ENCODE peak calls at places on chromosomes 6 and 20, in four cellular contexts. One of them, this sample, is unnamed. For H3K4me1, the result is how much of the 10 kb centered on the place peaks cover.

GRCh38 chr6:5365430-5366195 is 104.3 kb downstream of the FARS2 start:
- DNase-seq in adrenal gland: no peak
- DNase-seq in body of pancreas: no peak
- DNase-seq in stomach: no peak
- DNase-seq in this sample: no peak

GRCh38 chr20:24831232-24831631 is 117.8 kb upstream of the CST7 start:
- DNase-seq in stomach: no peak
- DNase-seq in body of pancreas: no peak
- DNase-seq in adrenal gland: no peak
- DNase-seq in this sample: no peak

GRCh38 chr6:153735761-153736160 is 303.3 kb upstream of the OPRM1 start:
- DNase-seq in body of pancreas: no peak
- DNase-seq in adrenal gland: no peak
- DNase-seq in stomach: no peak
- DNase-seq in this sample: no peak

GRCh38 chr6:170085475-170086401 is 205.1 kb downstream of the DLL1 start:
- DNase-seq in adrenal gland: peak
- DNase-seq in stomach: peak
- DNase-seq in body of pancreas: no peak
- DNase-seq in this sample: peak

GRCh38 chr6:24566020-24566752 is 71.4 kb downstream of the ALDH5A1 start:
- DNase-seq in body of pancreas: no peak
- DNase-seq in stomach: no peak
- DNase-seq in adrenal gland: no peak
- DNase-seq in this sample: no peak

GRCh38 chr6:90500458-90500857 is 86.4 kb downstream of the MAP3K7 start:
- DNase-seq in adrenal gland: no peak
- DNase-seq in body of pancreas: no peak
- DNase-seq in stomach: no peak
- DNase-seq in this sample: no peak

GRCh38 chr6:56840467-56841371 is 114.2 kb upstream of the BEND6 start:
- DNase-seq in body of pancreas: no peak
- DNase-seq in adrenal gland: no peak
- DNase-seq in stomach: no peak
- DNase-seq in this sample: no peak

GRCh38 chr20:24350923-24351368 is 118.5 kb upstream of the SYNDIG1 start:
- DNase-seq in adrenal gland: no peak
- DNase-seq in stomach: no peak
- DNase-seq in body of pancreas: no peak
- DNase-seq in this sample: no peak

GRCh38 chr6:146944077-146944476 is 260.1 kb upstream of the STXBP5 start:
- DNase-seq in stomach: no peak
- DNase-seq in adrenal gland: no peak
- DNase-seq in body of pancreas: no peak
- DNase-seq in this sample: no peak

GRCh38 chr6:66128676-66129075 is 421.6 kb upstream of the EYS start:
- DNase-seq in stomach: no peak
- DNase-seq in body of pancreas: no peak
- DNase-seq in adrenal gland: no peak
- DNase-seq in this sample: no peak

GRCh38 chr20:61314326-61315010 is 62.4 kb downstream of the CDH4 start:
- DNase-seq in body of pancreas: no peak
- DNase-seq in adrenal gland: no peak
- DNase-seq in stomach: no peak
- DNase-seq in this sample: no peak
- H3K4me1 ChIP-seq in body of pancreas: under half
- H3K4me1 ChIP-seq in adrenal gland: under half
- H3K4me1 ChIP-seq in stomach: under half
- H3K4me1 ChIP-seq in this sample: under half

DNA sequence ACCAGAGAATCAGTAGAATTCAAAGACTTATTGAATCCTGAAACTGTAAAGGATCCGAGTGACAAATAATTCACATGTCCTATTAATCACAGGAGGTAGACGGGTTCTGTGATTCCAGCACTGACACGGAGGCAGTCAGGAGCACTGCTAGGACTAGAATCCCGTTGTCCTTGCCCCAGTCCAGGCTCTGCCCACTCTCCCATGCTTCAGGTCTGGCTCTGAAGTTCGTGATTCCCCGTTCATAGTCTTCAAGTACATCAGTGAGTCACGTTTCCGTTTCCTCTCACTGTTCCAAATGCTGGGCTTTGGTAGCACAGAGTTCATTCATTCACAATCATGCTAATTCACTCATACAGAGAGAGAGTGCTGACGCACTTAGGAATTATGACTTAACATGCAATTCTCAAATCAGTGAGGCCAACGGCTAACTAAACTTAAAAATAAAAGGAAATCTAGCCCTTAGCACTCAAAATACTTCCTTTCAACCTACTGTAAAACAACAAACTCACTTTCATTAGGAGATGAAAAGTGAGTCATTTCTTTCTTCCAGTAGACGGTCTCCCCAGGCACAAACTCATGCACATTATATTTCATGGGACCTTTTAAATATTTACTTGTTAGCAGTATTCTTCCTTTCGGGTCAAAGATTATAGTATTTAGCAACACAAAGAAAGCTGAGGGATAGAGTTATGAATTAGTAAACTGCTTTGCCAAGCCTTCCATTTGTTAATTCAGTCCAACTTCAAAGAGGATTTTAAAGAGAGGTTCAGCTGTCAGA is 94.0 kb upstream of the NHSL1 start:
- DNase-seq in body of pancreas: peak
- DNase-seq in adrenal gland: peak
- DNase-seq in stomach: peak
- DNase-seq in this sample: peak
- TF ChIP-seq POLR2A in body of pancreas: peak
- TF ChIP-seq POLR2A in adrenal gland: peak
- TF ChIP-seq POLR2A in stomach: no peak
- TF ChIP-seq POLR2A in this sample: no peak

GRCh38 chr6:42138630-42139619 is 3.5 kb downstream of the C6orf132 start:
- DNase-seq in stomach: no peak
- DNase-seq in body of pancreas: no peak
- DNase-seq in adrenal gland: no peak
- DNase-seq in this sample: no peak
- H3K4me1 ChIP-seq in stomach: half or more
- H3K4me1 ChIP-seq in body of pancreas: half or more
- H3K4me1 ChIP-seq in adrenal gland: under half
- H3K4me1 ChIP-seq in this sample: under half

DNA sequence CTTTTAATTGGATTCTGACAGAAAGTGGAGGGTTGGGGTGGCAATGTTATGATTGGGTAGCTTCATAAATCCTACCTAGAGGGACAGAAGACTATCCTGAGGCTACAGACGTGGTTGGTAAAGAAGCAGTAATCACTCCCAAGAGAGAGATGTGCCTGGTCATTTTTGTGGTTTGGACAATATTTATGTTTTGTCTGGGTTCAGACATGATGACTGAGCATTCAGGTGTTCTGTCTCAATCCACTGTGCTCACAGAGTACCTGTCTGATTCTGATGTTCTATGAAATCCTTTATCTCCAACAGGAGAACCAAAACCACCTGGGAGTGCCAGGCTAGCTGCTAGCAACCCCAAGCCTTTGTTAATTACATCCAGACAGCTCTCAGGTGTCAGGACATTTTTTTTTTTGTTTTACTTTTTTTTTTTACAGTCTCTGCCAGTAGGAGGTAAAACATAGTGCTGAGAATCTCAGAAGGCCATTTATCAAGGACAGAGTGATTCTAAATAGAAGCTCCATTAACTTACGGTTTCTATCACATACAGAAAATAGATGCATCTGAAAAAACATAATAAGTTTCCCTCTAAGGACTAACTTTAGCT is 1.6 kb upstream of the HLA-DQA1 start:
- DNase-seq in stomach: no peak
- DNase-seq in body of pancreas: no peak
- DNase-seq in adrenal gland: no peak
- DNase-seq in this sample: no peak
- TF ChIP-seq POLR2A in stomach: no peak
- TF ChIP-seq POLR2A in body of pancreas: no peak
- TF ChIP-seq POLR2A in adrenal gland: no peak
- TF ChIP-seq POLR2A in this sample: no peak

GRCh38 chr20:37209661-37210314 is 30.4 kb upstream of the MROH8 start:
- DNase-seq in adrenal gland: peak
- DNase-seq in stomach: no peak
- DNase-seq in body of pancreas: peak
- DNase-seq in this sample: no peak
- H3K4me1 ChIP-seq in adrenal gland: under half
- H3K4me1 ChIP-seq in stomach: under half
- H3K4me1 ChIP-seq in body of pancreas: under half
- H3K4me1 ChIP-seq in this sample: under half

This sample was measured in testis.